ENCODE peak calls at places on chromosomes 5 and 9, in seven cellular contexts. Z is AG04450, P is upper lobe of right lung, T is colonic mucosa, N is tibial artery, L is transverse colon, Y is HL-60. Q is an unnamed sample.

GRCh38 chr5:32232441-32233219 is 58.5 kb upstream of the GOLPH3 start:
- DNase-seq in T (peak), N (peak), Z (peak), L (peak), Y (peak), P (peak), Q (no peak)

GRCh38 chr5:17212996-17213395 is 4.4 kb upstream of the BASP1 start:
- DNase-seq in N (no peak), Y (no peak), P (no peak), L (no peak), T (no peak), Z (no peak), Q (no peak)

GRCh38 chr5:167011196-167011595 is 1280.2 kb upstream of the WWC1 start:
- DNase-seq in P (no peak), Z (no peak), L (no peak), Y (no peak), T (no peak), N (no peak), Q (peak)

GRCh38 chr9:87716141-87716540 is 9.8 kb upstream of the CTSL start:
- DNase-seq in Y (no peak), P (no peak), Z (no peak), T (no peak), L (no peak), N (no peak), Q (no peak)

GRCh38 chr9:69319324-69320040 is 5.5 kb upstream of the ENTREP1 start:
- DNase-seq in P (no peak), T (no peak), N (no peak), Z (no peak), Y (no peak), L (no peak), Q (no peak)

GRCh38 chr5:143433680-143434079 is 30.2 kb upstream of the NR3C1 start:
- DNase-seq in P (no peak), T (no peak), Y (no peak), Z (no peak), L (no peak), N (no peak), Q (no peak)

GRCh38 chr9:18333157-18333556 is 140.8 kb upstream of the ADAMTSL1 start:
- DNase-seq in Z (no peak), N (no peak), L (no peak), P (no peak), Y (no peak), T (no peak), Q (no peak)

GRCh38 chr5:147860641-147861025 is 17.9 kb upstream of the SCGB3A2 start:
- DNase-seq in N (no peak), P (no peak), Z (no peak), L (peak), Y (no peak), T (peak), Q (no peak)

GRCh38 chr9:130985029-130985428 is 23.9 kb upstream of the LAMC3 start:
- DNase-seq in L (no peak), Y (no peak), T (no peak), N (no peak), Z (no peak), P (no peak), Q (no peak)

GRCh38 chr5:164472150-164472549 is 966.7 kb downstream of the MAT2B start:
- DNase-seq in Y (no peak), Z (no peak), P (no peak), N (no peak), T (no peak), L (no peak), Q (no peak)

GRCh38 chr5:65808261-65808741 is 86.3 kb downstream of the NLN start:
- DNase-seq in N (no peak), Y (no peak), P (no peak), Z (no peak), T (no peak), L (no peak), Q (no peak)

GRCh38 chr9:122075135-122076030 is 17.7 kb downstream of the TTLL11 start:
- DNase-seq in Y (no peak), P (no peak), L (no peak), Z (no peak), N (peak), T (no peak), Q (no peak)

GRCh38 chr5:38448553-38449350 is 107.7 kb downstream of the LIFR start:
- DNase-seq in N (no peak), P (no peak), Z (no peak), T (no peak), L (no peak), Y (no peak), Q (no peak)

GRCh38 chr5:59768204-59769040 is 125.1 kb downstream of the PDE4D start:
- DNase-seq in L (peak), Z (no peak), Y (no peak), P (peak), T (peak), N (peak), Q (no peak)

GRCh38 chr9:111803924-111804323 is 9.2 kb upstream of the SHOC1 start:
- DNase-seq in L (no peak), Y (no peak), T (no peak), Z (no peak), P (no peak), N (no peak), Q (no peak)

DNA sequence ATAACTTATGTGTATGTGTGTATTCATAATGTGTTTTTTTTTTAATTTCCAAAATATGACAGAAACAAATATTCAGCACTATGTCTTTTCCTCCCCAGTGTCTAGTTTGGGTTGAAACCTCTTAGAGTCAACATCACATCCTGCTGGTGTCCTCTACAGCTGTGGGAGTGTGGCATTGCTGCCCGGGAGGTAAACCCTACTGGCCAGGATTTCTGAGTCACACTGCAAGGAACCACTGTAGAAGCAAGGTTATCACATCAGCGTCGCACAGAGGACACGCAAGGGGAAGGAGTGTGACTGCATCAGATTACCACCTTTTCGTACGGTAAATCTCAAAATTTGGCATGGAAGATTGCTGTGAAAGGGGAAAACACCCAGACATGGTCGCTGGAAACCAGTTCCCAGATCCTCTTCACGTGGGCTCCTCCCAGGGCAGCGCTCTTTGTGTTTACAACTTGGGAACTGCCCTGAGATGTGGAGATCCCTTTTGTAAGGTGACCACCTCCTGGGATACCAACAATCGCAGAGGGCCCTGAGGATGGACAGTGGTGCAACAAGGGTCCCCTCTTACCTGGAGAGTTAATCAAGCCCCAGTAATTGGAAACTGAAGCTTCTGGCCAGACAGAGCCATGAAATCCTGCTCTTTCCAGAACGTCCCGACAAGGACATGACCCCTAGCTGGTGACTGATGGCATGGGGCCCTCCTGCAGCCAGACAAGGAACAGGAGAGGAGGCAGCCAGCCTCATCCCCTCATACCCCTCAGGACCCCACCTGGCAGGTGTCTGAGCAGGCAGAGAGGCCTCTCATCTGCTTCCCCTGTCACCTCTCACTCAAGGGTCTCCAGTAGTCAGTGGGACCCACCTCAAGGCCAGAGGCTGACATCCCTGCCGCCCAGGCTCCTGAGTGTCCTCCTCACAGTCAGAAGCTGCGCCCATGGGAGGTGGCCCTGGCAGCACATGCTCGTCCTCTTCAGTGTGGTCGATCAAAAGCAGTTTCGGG is 194.7 kb downstream of the MED10 start:
- DNase-seq in Z (no peak), L (no peak), Y (no peak), N (no peak), T (no peak), P (no peak), Q (no peak)
- H3K4me3 ChIP-seq in Z (no peak), L (no peak), Y (no peak), N (no peak), T (no peak), P (no peak), Q (no peak)

GRCh38 chr9:132451276-132451675 is 41.3 kb downstream of the CFAP77 start:
- DNase-seq in Y (no peak), Z (no peak), T (no peak), L (no peak), P (no peak), N (no peak), Q (no peak)

GRCh38 chr9:132443951-132444615 is 34.1 kb downstream of the CFAP77 start:
- DNase-seq in L (no peak), Z (no peak), P (no peak), Y (no peak), T (no peak), N (no peak), Q (no peak)

GRCh38 chr9:132446887-132447286 is 36.9 kb downstream of the CFAP77 start:
- DNase-seq in P (no peak), Z (no peak), Y (no peak), L (no peak), T (no peak), N (no peak), Q (no peak)

DNA sequence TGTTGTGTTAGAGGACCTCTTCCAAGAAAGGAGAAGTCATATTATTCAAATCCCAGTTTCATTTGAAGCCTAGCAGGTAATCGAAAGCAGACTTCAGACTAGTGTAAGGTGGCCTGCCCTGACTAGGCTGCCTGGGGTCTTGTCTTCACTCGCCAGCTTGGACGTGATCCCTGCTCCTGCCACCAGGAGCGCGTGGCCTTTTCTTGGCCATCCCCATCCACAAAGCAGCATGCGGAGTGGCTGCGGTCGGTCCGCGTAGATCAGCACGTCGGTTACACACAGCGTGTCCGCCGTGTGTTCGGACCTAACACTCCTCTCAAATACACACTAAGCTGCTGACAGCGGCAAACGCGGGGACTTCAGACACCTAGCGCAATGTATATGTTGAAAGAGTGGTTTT is 37.3 kb downstream of the CFAP77 start:
- DNase-seq in N (no peak), L (no peak), P (no peak), T (no peak), Y (no peak), Z (no peak), Q (no peak)
- TF ChIP-seq CTCF in N (no peak), L (no peak), P (no peak), T (no peak), Y (no peak), Z (peak), Q (peak)

GRCh38 chr5:1515311-1515920 is 8.3 kb downstream of the LPCAT1 start:
- DNase-seq in T (peak), L (peak), Z (no peak), Y (no peak), P (peak), N (peak), Q (no peak)
- H3K4me3 ChIP-seq in T (no peak), L (no peak), Z (no peak), Y (no peak), P (no peak), N (no peak), Q (no peak)

GRCh38 chr9:34665381-34666250 is 3.2 kb upstream of the CCL27 start:
- DNase-seq in L (peak), Y (peak), P (peak), N (peak), T (peak), Z (peak), Q (peak)

GRCh38 chr9:34662544-34663295 is at the start of gene CCL27:
- DNase-seq in N (no peak), L (no peak), Y (no peak), T (no peak), Z (no peak), P (no peak), Q (no peak)

GRCh38 chr9:34665109-34665380 is 2.6 kb upstream of the CCL27 start:
- DNase-seq in N (no peak), P (no peak), L (no peak), T (no peak), Z (no peak), Y (no peak), Q (no peak)

GRCh38 chr9:34663296-34663590 is 786 bp upstream of the CCL27 start:
- DNase-seq in Z (no peak), P (no peak), Y (no peak), L (no peak), N (no peak), T (no peak), Q (no peak)

GRCh38 chr9:34664281-34665108 is 2.0 kb upstream of the CCL27 start:
- DNase-seq in L (peak), Y (peak), P (peak), Z (no peak), N (peak), T (peak), Q (no peak)
- TF ChIP-seq CTCF in L (peak), Y (peak), P (peak), Z (peak), N (peak), T (peak), Q (peak)

GRCh38 chr9:134641173-134641985 is at the start of gene COL5A1:
- DNase-seq in P (peak), L (peak), Z (peak), T (peak), Y (no peak), N (peak), Q (peak)

GRCh38 chr9:134642385-134643181 is 980 bp downstream of the COL5A1 start:
- DNase-seq in Z (peak), T (peak), P (no peak), Y (no peak), N (peak), L (peak), Q (no peak)

GRCh38 chr9:134641989-134642384 is 384 bp downstream of the COL5A1 start:
- DNase-seq in Z (no peak), T (no peak), L (no peak), Y (no peak), N (no peak), P (no peak), Q (no peak)

GRCh38 chr9:134644715-134645606 is 3.4 kb downstream of the COL5A1 start:
- DNase-seq in T (peak), Y (no peak), Z (peak), N (peak), L (peak), P (no peak), Q (peak)

DNA sequence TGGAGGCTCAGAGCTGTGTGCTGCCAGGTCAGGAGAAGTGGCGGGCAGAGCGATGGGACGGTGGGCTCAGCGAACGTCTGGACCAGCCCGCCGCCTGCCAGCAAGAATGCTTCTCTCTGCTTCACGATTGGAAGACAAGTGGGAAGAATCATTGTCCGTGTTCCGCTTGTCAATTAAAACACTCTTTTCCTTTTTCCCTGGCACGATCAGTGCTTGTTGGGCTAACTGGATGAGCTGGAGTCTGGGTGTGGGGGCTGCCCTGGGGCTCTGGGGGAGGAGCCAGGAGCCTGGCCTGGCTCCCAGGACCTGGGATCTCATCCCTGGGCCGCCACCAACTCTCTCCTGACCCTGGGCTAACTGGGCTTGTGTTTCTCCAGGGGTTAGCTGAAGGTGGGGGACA is 1.7 kb downstream of the COL5A1 start:
- DNase-seq in Y (no peak), T (no peak), L (no peak), P (no peak), N (no peak), Z (no peak), Q (no peak)
- H3K4me3 ChIP-seq in Y (no peak), T (peak), L (peak), P (peak), N (peak), Z (peak), Q (peak)

DNA sequence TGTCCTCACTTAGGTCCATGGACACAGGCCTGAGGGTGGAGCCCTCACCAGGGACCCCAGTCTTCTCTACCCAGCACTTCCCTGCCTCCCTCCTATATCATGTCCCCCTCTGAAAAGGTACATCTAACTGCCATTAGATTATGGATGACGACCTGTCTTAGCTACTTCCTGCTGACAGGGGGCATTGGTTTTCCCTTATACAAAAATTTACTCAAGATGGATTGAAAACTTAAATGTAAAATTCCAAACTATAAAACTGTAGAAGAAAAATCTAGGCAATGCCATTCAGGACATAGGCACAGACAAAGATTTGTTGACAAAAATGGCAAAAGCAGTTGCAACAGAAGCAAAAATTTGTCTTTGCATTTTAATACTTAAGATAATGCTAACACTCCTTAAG is 623.2 kb upstream of the FAM174A start:
- DNase-seq in Z (no peak), P (no peak), L (no peak), Y (no peak), T (no peak), N (no peak), Q (no peak)
- TF ChIP-seq CTCF in Z (no peak), P (no peak), L (no peak), Y (no peak), T (no peak), N (no peak), Q (peak)

GRCh38 chr5:19855453-19855852 is 132.5 kb downstream of the CDH18 start:
- DNase-seq in P (no peak), Z (no peak), Y (no peak), N (no peak), T (no peak), L (no peak), Q (no peak)

GRCh38 chr5:19853616-19854240 is 134.3 kb downstream of the CDH18 start:
- DNase-seq in Y (no peak), T (no peak), L (no peak), Z (peak), N (no peak), P (no peak), Q (peak)

GRCh38 chr5:19855031-19855430 is 133.0 kb downstream of the CDH18 start:
- DNase-seq in T (no peak), P (no peak), N (no peak), Y (no peak), Z (no peak), L (no peak), Q (no peak)

GRCh38 chr5:19859020-19859419 is 129.0 kb downstream of the CDH18 start:
- DNase-seq in Y (no peak), L (no peak), N (no peak), T (no peak), P (no peak), Z (no peak), Q (no peak)

GRCh38 chr5:19855929-19856328 is 132.1 kb downstream of the CDH18 start:
- DNase-seq in P (no peak), N (no peak), Y (no peak), T (no peak), Z (peak), L (no peak), Q (no peak)
- H3K4me3 ChIP-seq in P (no peak), N (no peak), Y (no peak), T (no peak), Z (no peak), L (no peak), Q (no peak)

Q was measured in retinal pigment epithelial cell.